ENCODE peak calls at places on chromosomes 6 and 20, in five cellular contexts. U is BE2C, V is PC-3, N is cardiac muscle cell, W is GM23338. J is an unnamed sample. For H3K36me3, the result is how much of the 10 kb centered on the place peaks cover.

GRCh38 chr20:11080776-11081406 is 407.1 kb upstream of the JAG1 start:
- DNase-seq in V (peak), U (no peak), N (no peak), W (no peak), J (no peak)

GRCh38 chr6:9502991-9503761 is 911.7 kb downstream of the TFAP2A start:
- DNase-seq in V (peak), U (no peak), N (no peak), W (peak), J (peak)

GRCh38 chr6:168097621-168098430 is 18.8 kb upstream of the FRMD1 start:
- DNase-seq in V (no peak), W (no peak), N (no peak), U (no peak), J (peak)

GRCh38 chr6:112967974-112968373 is 620.8 kb downstream of the RFPL4B start:
- DNase-seq in V (no peak), N (no peak), U (no peak), W (no peak), J (no peak)

GRCh38 chr6:53335224-53335994 is 13.3 kb downstream of the ELOVL5 start:
- DNase-seq in N (no peak), W (peak), U (no peak), V (no peak), J (no peak)

GRCh38 chr6:117829594-117830319 is 77.3 kb upstream of the SLC35F1 start:
- DNase-seq in W (peak), U (peak), V (peak), N (peak), J (peak)

GRCh38 chr20:61042501-61043385 is 209.3 kb upstream of the CDH4 start:
- DNase-seq in W (no peak), U (no peak), N (peak), V (no peak), J (no peak)

GRCh38 chr6:53461041-53461656 is 83.8 kb downstream of the GCLC start:
- DNase-seq in W (no peak), V (no peak), N (no peak), U (no peak), J (no peak)

GRCh38 chr6:43944908-43945777 is 175.1 kb downstream of the VEGFA start:
- DNase-seq in W (no peak), N (no peak), V (no peak), U (no peak), J (no peak)

GRCh38 chr20:7275628-7276237 is 508.2 kb downstream of the BMP2 start:
- DNase-seq in W (no peak), U (no peak), N (no peak), V (no peak), J (no peak)

GRCh38 chr6:16436550-16436949 is 198.2 kb downstream of the GMPR start:
- DNase-seq in N (no peak), V (no peak), U (no peak), W (no peak), J (no peak)

GRCh38 chr6:106924699-106925523 is 49.6 kb downstream of the CD24 start:
- DNase-seq in U (peak), W (no peak), N (no peak), V (no peak), J (no peak)

GRCh38 chr20:23047001-23047737 is 2.3 kb downstream of the THBD start:
- DNase-seq in W (no peak), V (peak), U (no peak), N (no peak), J (no peak)

GRCh38 chr6:20771427-20771826 is 237.2 kb downstream of the CDKAL1 start:
- DNase-seq in W (peak), V (no peak), N (peak), U (no peak), J (no peak)

GRCh38 chr20:21389368-21389767 is 8.0 kb downstream of the NKX2-4 start:
- DNase-seq in W (no peak), U (no peak), N (no peak), V (no peak), J (no peak)

GRCh38 chr20:15320941-15321340 is 983.5 kb upstream of the FLRT3 start:
- DNase-seq in V (peak), W (no peak), U (no peak), N (no peak), J (no peak)

GRCh38 chr6:169427856-169428255 is 174.2 kb upstream of the THBS2 start:
- DNase-seq in W (peak), N (no peak), V (no peak), U (no peak), J (peak)

GRCh38 chr6:125182237-125183018 is 28.9 kb downstream of the TPD52L1 start:
- DNase-seq in V (no peak), U (no peak), N (no peak), W (no peak), J (no peak)

GRCh38 chr6:131107166-131107565 is 28.1 kb upstream of the AKAP7 start:
- DNase-seq in U (no peak), W (no peak), V (peak), N (no peak), J (no peak)

GRCh38 chr6:28725890-28726348 is 197.9 kb downstream of the TRIM27 start:
- DNase-seq in W (peak), V (peak), N (no peak), U (peak), J (peak)

GRCh38 chr6:3607171-3607570 is 144.3 kb downstream of the PXDC1 start:
- DNase-seq in U (no peak), N (no peak), V (no peak), W (no peak), J (no peak)

GRCh38 chr6:129368970-129369369 is 341.0 kb downstream of the ARHGAP18 start:
- DNase-seq in W (no peak), N (no peak), V (no peak), U (no peak), J (no peak)

GRCh38 chr20:25009218-25010145 is 16.9 kb upstream of the APMAP start:
- DNase-seq in N (no peak), U (no peak), V (no peak), W (no peak), J (no peak)

GRCh38 chr6:40912158-40912946 is 126.7 kb downstream of the UNC5CL start:
- DNase-seq in U (peak), V (peak), N (peak), W (peak), J (peak)

GRCh38 chr20:58652606-58653303 is 1.7 kb downstream of the STX16 start:
- DNase-seq in U (no peak), N (no peak), V (peak), W (no peak), J (no peak)

GRCh38 chr6:37131104-37131959 is 38.6 kb upstream of the PIM1 start:
- DNase-seq in N (peak), V (no peak), U (peak), W (no peak), J (peak)

GRCh38 chr6:67722861-67723261 is 912.2 kb upstream of the ADGRB3 start:
- DNase-seq in W (no peak), U (no peak), V (no peak), N (no peak), J (no peak)

GRCh38 chr6:34791164-34791841 is 580 bp upstream of the BLTP3A start:
- DNase-seq in W (peak), N (peak), V (peak), U (peak), J (peak)

GRCh38 chr6:165850434-165851019 is 187.5 kb upstream of the PDE10A start:
- DNase-seq in U (peak), V (peak), N (peak), W (peak), J (peak)

GRCh38 chr6:40947876-40948514 is 91.0 kb downstream of the UNC5CL start:
- DNase-seq in U (no peak), W (peak), V (peak), N (no peak), J (peak)

GRCh38 chr20:17431621-17432364 is 99.4 kb downstream of the BFSP1 start:
- DNase-seq in U (peak), N (peak), V (peak), W (peak), J (peak)

GRCh38 chr6:37657117-37657886 is 40.4 kb downstream of the MDGA1 start:
- DNase-seq in N (no peak), U (no peak), W (no peak), V (peak), J (no peak)

GRCh38 chr20:47007826-47008655 is 113.4 kb downstream of the EYA2 start:
- DNase-seq in N (no peak), V (no peak), W (no peak), U (no peak), J (no peak)

GRCh38 chr6:48476257-48476656 is 365.3 kb upstream of the PTCHD4 start:
- DNase-seq in N (peak), W (peak), V (peak), U (no peak), J (peak)

GRCh38 chr6:84539122-84539856 is 225.1 kb downstream of the TBX18 start:
- DNase-seq in N (no peak), V (no peak), W (no peak), U (no peak), J (no peak)

GRCh38 chr6:98136333-98136732 is 698.0 kb upstream of the POU3F2 start:
- DNase-seq in W (no peak), U (no peak), N (no peak), V (no peak), J (no peak)

GRCh38 chr20:48785801-48786200 is 42.0 kb downstream of the PREX1 start:
- DNase-seq in V (no peak), N (no peak), W (no peak), U (no peak), J (no peak)
- H3K36me3 ChIP-seq in V (under half), N (under half), W (under half), U (under half), J (under half)

DNA sequence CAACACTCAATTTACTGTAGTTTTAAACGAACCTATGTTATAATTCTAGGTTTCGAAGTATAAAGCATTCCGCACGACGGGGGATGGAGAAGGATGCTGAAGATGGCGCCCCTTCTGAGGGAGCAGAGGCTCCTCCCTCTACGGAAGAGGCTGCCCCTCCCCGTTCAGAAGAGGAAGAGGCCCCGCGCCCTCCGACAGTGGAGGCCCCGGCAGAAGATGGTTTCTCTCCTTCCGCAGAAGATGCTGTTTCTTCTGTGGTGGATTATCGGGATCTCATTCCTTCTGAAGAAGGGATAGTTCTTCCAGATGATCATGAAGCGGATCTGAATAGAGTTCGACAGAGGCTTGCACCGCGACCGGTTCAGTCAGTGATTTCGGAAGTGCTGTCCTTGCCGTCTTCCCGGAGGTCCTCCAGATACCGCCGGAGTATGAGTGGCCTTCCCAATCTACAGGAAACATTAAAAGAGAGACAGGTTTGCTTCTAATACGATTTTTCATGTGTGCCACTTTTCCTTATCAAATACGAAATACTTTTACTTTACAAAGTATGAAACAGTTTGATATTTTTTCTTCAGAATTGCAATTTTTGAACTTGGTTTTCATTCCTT is 7.7 kb downstream of the DNAH8 start:
- DNase-seq in V (no peak), N (no peak), U (no peak), W (peak), J (no peak)
- H3K36me3 ChIP-seq in V (under half), N (under half), U (under half), W (under half), J (under half)

GRCh38 chr6:33439956-33440648 is 14.3 kb upstream of the ZBTB9 start:
- DNase-seq in N (no peak), W (no peak), U (no peak), V (no peak), J (peak)
- H3K36me3 ChIP-seq in N (half or more), W (half or more), U (under half), V (under half), J (half or more)

GRCh38 chr20:36587388-36588136 is 14.2 kb downstream of the TGIF2 start:
- DNase-seq in U (no peak), V (no peak), N (no peak), W (no peak), J (no peak)

GRCh38 chr20:36591281-36591680 is 14.3 kb upstream of the RAB5IF start:
- DNase-seq in U (no peak), V (no peak), N (no peak), W (no peak), J (no peak)

GRCh38 chr20:36593347-36593746 is 12.2 kb upstream of the RAB5IF start:
- DNase-seq in W (no peak), U (no peak), N (no peak), V (no peak), J (no peak)

DNA sequence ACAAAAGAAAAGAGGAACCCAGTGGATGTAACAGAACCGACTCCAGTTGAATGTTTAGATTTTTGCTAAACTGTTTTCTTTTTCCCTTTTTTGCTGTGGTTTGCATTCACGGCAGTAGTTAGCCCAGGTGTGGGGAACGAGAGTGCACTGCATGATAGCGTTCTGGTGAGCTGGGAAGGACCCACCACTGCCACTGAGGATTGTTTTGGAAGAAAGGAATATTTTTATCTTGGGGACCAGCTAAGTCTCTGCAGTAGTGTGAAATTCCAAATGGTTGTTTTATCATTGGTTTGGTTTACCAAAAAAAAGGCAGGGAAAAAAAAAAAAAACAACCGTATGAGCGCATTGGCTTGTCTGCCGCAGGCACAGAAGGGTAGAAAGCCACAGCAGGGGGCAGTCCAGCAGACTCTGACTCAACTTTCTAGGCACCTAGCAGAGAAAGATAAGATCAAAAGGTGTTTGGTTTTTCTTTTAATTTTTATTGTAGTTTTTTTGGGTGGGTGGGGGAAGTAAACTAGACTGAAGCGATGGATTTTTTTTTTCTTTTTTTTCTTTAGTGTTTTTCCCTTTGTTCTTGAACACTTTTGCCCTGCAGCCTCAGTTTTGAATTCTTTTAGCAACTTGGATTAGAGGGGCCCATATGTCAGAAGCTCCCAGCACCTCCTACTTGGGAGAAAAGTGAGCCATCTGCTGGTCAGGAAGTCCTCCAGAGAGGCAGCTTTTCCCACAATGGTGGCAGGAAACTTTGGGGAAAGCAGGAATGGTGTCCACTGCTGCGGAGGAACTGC is 13.5 kb upstream of the RAB5IF start:
- DNase-seq in W (peak), N (peak), U (peak), V (peak), J (peak)
- H3K36me3 ChIP-seq in W (under half), N (under half), U (under half), V (under half), J (under half)

DNA sequence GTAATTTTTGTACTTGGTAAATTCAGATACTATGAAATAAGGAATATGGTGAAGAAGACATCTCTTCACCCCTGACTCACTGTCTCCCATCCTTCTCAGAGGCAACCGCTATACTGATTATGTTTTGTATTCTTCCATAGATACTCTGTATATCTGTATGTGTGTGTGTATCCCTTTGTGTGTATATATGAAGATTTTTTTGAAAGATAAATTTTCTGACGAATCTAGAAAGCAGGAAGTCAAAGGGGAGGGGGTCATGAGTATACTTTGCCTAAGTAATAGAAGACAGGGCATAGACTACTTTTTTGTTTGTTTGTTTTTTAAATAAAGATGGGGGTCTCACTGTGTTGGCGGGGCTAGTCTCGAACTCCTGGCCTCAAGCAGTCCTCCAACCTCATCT is 48.2 kb downstream of the TOP1 start:
- DNase-seq in N (no peak), V (no peak), U (no peak), W (no peak), J (no peak)
- H3K36me3 ChIP-seq in N (under half), V (half or more), U (half or more), W (under half), J (under half)

J was measured in H7.